ENCODE peak calls at places on chromosomes 1 and 21, in four cellular contexts. I is heart left ventricle, S is left ventricle myocardium inferior, T is suprapubic skin. M is an unnamed sample.

GRCh38 chr1:6703016-6703415 is 1.4 kb upstream of the DNAJC11 start:
- DNase-seq in S (no peak), I (no peak), T (no peak), M (no peak)

GRCh38 chr1:9349331-9349851 is 56.7 kb downstream of the SPSB1 start:
- DNase-seq in I (no peak), T (no peak), S (no peak), M (no peak)

GRCh38 chr1:192877283-192877886 is 68.5 kb downstream of the RGS2 start:
- DNase-seq in S (no peak), I (no peak), T (no peak), M (no peak)

GRCh38 chr1:46244656-46245371 is 2.7 kb upstream of the RAD54L start:
- DNase-seq in I (no peak), S (no peak), T (no peak), M (peak; percentile 40)

GRCh38 chr1:5730272-5731109 is 261.7 kb downstream of the NPHP4 start:
- DNase-seq in T (no peak), S (no peak), I (no peak), M (no peak)

GRCh38 chr21:34035619-34036354 is 37.6 kb upstream of the MRPS6 start:
- DNase-seq in I (no peak), S (no peak), T (no peak), M (peak; percentile 85)

GRCh38 chr1:85142753-85143152 is 58.1 kb downstream of the SYDE2 start:
- DNase-seq in S (peak; percentile 73), I (peak; percentile 66), T (no peak), M (no peak)

GRCh38 chr1:181014431-181015257 is 8.0 kb downstream of the STX6 start:
- DNase-seq in T (no peak), S (no peak), I (no peak), M (no peak)

GRCh38 chr1:30747028-30748008 is 10.3 kb downstream of the LAPTM5 start:
- DNase-seq in T (no peak), S (no peak), I (no peak), M (no peak)

GRCh38 chr1:221161571-221162041 is 282.4 kb downstream of the HLX start:
- DNase-seq in S (no peak), T (no peak), I (no peak), M (no peak)

GRCh38 chr1:40309374-40310128 is 7.5 kb downstream of the COL9A2 start:
- DNase-seq in T (no peak), S (no peak), I (no peak), M (no peak)

GRCh38 chr1:198756470-198756869 is 117.6 kb downstream of the PTPRC start:
- DNase-seq in I (no peak), S (no peak), T (no peak), M (peak; percentile 36)

GRCh38 chr1:172970186-172970585 is 80.6 kb downstream of the TNFSF18 start:
- DNase-seq in I (no peak), T (no peak), S (no peak), M (peak; percentile 92)

GRCh38 chr21:8993943-8994639 is 1527.3 kb upstream of the TPTE start:
- DNase-seq in I (no peak), T (no peak), S (no peak), M (peak; percentile 86)

GRCh38 chr21:33661146-33661545 is 18.8 kb downstream of the ITSN1 start:
- DNase-seq in I (no peak), S (no peak), T (no peak), M (peak; percentile 68)

GRCh38 chr1:197618065-197618464 is 157.2 kb downstream of the DENND1B start:
- DNase-seq in I (no peak), S (no peak), T (no peak), M (no peak)

GRCh38 chr21:44800971-44801467 is 601 bp downstream of the UBE2G2 start:
- DNase-seq in S (no peak), I (no peak), T (no peak), M (peak; percentile 48)

GRCh38 chr1:58773406-58773840 is 10.4 kb downstream of the JUN start:
- DNase-seq in T (no peak), I (peak; percentile 88), S (peak; percentile 67), M (peak; percentile 65)

GRCh38 chr1:34165422-34165921 is 442 bp upstream of the CSMD2 start:
- DNase-seq in S (no peak), I (no peak), T (no peak), M (no peak)

GRCh38 chr1:178540646-178541045 is 27.7 kb downstream of the TEX35 start:
- DNase-seq in S (no peak), T (no peak), I (no peak), M (peak; percentile 13)

GRCh38 chr1:159197767-159198557 is 6.7 kb upstream of the ACKR1 start:
- DNase-seq in S (peak; percentile 25), I (peak; percentile 46), T (no peak), M (peak; percentile 74)

GRCh38 chr1:23018661-23019093 is 591 bp upstream of the KDM1A start:
- DNase-seq in I (no peak), T (no peak), S (no peak), M (no peak)

GRCh38 chr1:37272626-37273025 is 201.8 kb upstream of the ZC3H12A start:
- DNase-seq in I (no peak), S (no peak), T (no peak), M (no peak)

GRCh38 chr1:58815680-58816071 is 31.8 kb upstream of the JUN start:
- DNase-seq in S (peak; percentile 26), T (no peak), I (no peak), M (peak; percentile 51)

GRCh38 chr1:167059045-167059728 is 31.0 kb downstream of the GPA33 start:
- DNase-seq in I (peak; percentile 52), T (no peak), S (peak; percentile 67), M (peak; percentile 47)

GRCh38 chr21:14119038-14119437 is 91.7 kb downstream of the LIPI start:
- DNase-seq in S (no peak), T (no peak), I (no peak), M (no peak)

GRCh38 chr1:31239653-31240241 is at the start of gene NKAIN1:
- DNase-seq in S (no peak), T (no peak), I (no peak), M (no peak)

GRCh38 chr21:22352088-22352487 is 1353.9 kb downstream of the NCAM2 start:
- DNase-seq in T (no peak), I (no peak), S (no peak), M (peak; percentile 7)

GRCh38 chr1:176567190-176567794 is 104.3 kb downstream of the PAPPA2 start:
- DNase-seq in T (no peak), I (no peak), S (no peak), M (peak; percentile 64)

GRCh38 chr1:61708953-61709907 is 15.7 kb downstream of the TM2D1 start:
- DNase-seq in T (no peak), S (no peak), I (no peak), M (no peak)

GRCh38 chr1:5886541-5887435 is 105.4 kb downstream of the NPHP4 start:
- DNase-seq in I (no peak), S (no peak), T (no peak), M (no peak)

GRCh38 chr1:23618586-23619083 is 59.3 kb upstream of the ID3 start:
- DNase-seq in T (no peak), S (no peak), I (no peak), M (no peak)

GRCh38 chr1:170370087-170370486 is 161.9 kb upstream of the GORAB start:
- DNase-seq in I (no peak), T (no peak), S (no peak), M (no peak)

GRCh38 chr1:170366980-170367379 is 165.0 kb upstream of the GORAB start:
- DNase-seq in I (no peak), S (no peak), T (no peak), M (no peak)

GRCh38 chr1:170369000-170369399 is 163.0 kb upstream of the GORAB start:
- DNase-seq in T (no peak), S (no peak), I (no peak), M (no peak)

GRCh38 chr1:170367615-170368014 is 164.4 kb upstream of the GORAB start:
- DNase-seq in T (no peak), I (no peak), S (no peak), M (no peak)

DNA sequence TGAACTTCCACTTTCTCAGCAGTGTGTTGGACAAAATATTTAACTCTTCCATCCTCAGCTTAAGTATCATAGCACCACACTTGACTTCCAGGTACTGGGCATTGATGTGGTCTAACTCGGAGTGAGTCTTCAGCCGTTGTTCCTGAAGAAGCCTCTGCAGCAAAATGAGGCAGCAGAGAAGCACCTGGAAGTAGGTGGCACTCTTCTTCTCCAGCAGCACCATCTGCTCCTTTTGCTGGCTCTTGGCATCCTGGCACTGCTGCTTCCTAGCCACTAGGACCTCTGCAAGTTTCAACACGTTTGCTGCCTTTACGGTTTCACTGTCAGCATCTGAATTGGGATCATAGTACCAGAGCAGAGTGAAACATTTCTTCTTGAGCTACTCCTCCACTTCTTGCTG is 162.5 kb upstream of the GORAB start:
- DNase-seq in I (no peak), S (no peak), T (no peak), M (no peak)
- H3K4me3 ChIP-seq in I (no peak overlapping the region), S (no peak overlapping the region), T (no peak overlapping the region), M (no peak overlapping the region)

DNA sequence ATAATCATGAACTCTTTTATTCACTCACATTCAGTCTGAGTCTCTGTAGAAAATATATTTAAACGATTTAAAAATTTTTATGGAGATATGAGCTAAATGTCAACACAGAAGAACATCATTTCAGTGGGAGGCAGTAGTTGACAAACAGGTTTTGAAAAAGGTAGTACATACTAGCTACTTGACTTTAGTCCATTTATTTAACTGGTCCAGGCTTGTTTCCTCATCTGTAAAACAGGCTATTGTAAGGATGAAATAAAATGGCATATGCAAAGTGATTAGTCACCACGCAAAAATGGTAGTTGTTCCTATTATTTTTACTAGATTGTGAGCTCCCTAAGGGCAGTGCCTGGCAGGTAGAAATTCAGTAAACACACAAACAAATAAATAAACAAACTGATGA is 75.2 kb downstream of the NTPCR start:
- DNase-seq in I (no peak), T (no peak), S (no peak), M (peak; percentile 92)
- TF ChIP-seq CTCF in I (no peak), T (no peak), S (peak; percentile 5), M (no peak)

GRCh38 chr1:91866425-91866824 is 19.5 kb downstream of the TGFBR3 start:
- DNase-seq in S (no peak), T (no peak), I (no peak), M (no peak)

GRCh38 chr1:91862120-91862519 is 23.8 kb downstream of the TGFBR3 start:
- DNase-seq in T (no peak), I (no peak), S (no peak), M (no peak)

GRCh38 chr1:91863498-91863897 is 22.5 kb downstream of the TGFBR3 start:
- DNase-seq in S (no peak), I (no peak), T (no peak), M (peak; percentile 46)

GRCh38 chr1:91864017-91864700 is 21.8 kb downstream of the TGFBR3 start:
- DNase-seq in S (no peak), T (no peak), I (no peak), M (peak; percentile 87)
- H3K4me3 ChIP-seq in S (no peak overlapping the region), T (no peak overlapping the region), I (no peak overlapping the region), M (no peak overlapping the region)

GRCh38 chr1:77143529-77144121 is 75.6 kb downstream of the PIGK start:
- DNase-seq in S (no peak), I (no peak), T (no peak), M (peak; percentile 23)
- TF ChIP-seq CTCF in S (peak; percentile 47), I (no peak), T (no peak), M (no peak)

DNA sequence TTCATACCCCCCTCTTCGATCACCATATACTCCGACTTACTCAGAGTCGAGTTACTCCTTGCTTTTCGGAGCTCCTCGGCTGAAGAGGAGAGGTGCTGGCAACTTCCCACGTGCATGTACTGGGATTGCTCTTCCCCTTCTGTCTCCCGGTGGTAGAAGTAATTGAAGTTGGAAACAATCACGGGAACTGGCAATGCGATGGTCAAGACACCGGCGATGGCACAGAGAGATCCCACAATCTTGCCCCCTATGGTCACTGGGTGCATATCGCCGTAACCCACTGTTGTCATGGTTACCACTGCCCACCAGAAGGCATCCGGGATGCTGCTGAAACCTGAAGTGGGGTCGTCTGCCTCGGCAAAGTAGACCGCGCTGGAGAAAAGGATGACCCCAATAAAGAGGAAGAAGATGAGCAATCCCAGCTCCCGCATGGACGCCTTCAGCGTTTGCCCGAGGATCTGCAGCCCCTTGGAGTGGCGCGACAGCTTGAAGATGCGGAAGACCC is 1.5 kb downstream of the KCNA3 start:
- DNase-seq in I (no peak), T (no peak), S (no peak), M (no peak)
- H3K4me3 ChIP-seq in I (peak overlapping the region; percentile 69), T (peak overlapping the region; percentile 59), S (peak overlapping the region; percentile 3), M (no peak overlapping the region)